ENCODE peak calls at places on chromosomes 1 and 21, in eight cellular contexts. I, U, L, S, G, Z, P and N are unnamed samples.

GRCh38 chr1:218524526-218524925 is 179.4 kb downstream of the TGFB2 start:
- DNase-seq in I (no peak), U (no peak), L (no peak), S (no peak), G (no peak), Z (no peak), P (no peak), N (no peak)

GRCh38 chr21:44880762-44881585 is 7.5 kb upstream of the PTTG1IP start:
- DNase-seq in I (no peak), U (no peak), L (no peak), S (peak; percentile 32), G (no peak), Z (peak; percentile 64), P (no peak), N (no peak)

GRCh38 chr1:95023399-95024050 is 49.2 kb downstream of the ALG14 start:
- DNase-seq in I (no peak), U (no peak), L (no peak), S (peak; percentile 67), G (no peak), Z (no peak), P (no peak), N (no peak)

GRCh38 chr1:53862507-53862906 is 24.4 kb upstream of the NDC1 start:
- DNase-seq in I (no peak), U (no peak), L (no peak), S (no peak), G (no peak), Z (peak; percentile 99), P (no peak), N (no peak)

GRCh38 chr21:46234436-46234950 is 5.9 kb upstream of the LSS start:
- DNase-seq in I (no peak), U (no peak), L (no peak), S (no peak), G (no peak), Z (no peak), P (no peak), N (no peak)

GRCh38 chr1:22969224-22969829 is 3.3 kb downstream of the LACTBL1 start:
- DNase-seq in I (no peak), U (no peak), L (no peak), S (peak; percentile 79), G (peak; percentile 38), Z (peak; percentile 15), P (no peak), N (no peak)

GRCh38 chr21:34698270-34699015 is 29.6 kb downstream of the CLIC6 start:
- DNase-seq in I (no peak), U (no peak), L (no peak), S (no peak), G (no peak), Z (no peak), P (no peak), N (no peak)

GRCh38 chr1:165355977-165356811 is at the start of gene LMX1A:
- DNase-seq in I (peak; percentile 53), U (peak; percentile 40), L (no peak), S (no peak), G (no peak), Z (no peak), P (no peak), N (no peak)